ENCODE peak calls at places on chromosomes 4 and X, in seven cellular contexts. C, Z, M, Q, W, H and G are unnamed samples. For H3K27me3, the result is how much of the 10 kb centered on the place peaks cover.

GRCh38 chrX:68683580-68683979 is 36.1 kb downstream of the STARD8 start:
- DNase-seq in C (no peak), Z (no peak), M (no peak), Q (no peak), W (no peak), H (no peak), G (no peak)

GRCh38 chrX:113741744-113742143 is 842.1 kb upstream of the HTR2C start:
- DNase-seq in C (no peak), Z (no peak), M (no peak), Q (peak), W (no peak), H (no peak), G (no peak)

GRCh38 chr4:8769645-8770517 is 101.8 kb downstream of the HMX1 start:
- DNase-seq in C (no peak), Z (no peak), M (no peak), Q (no peak), W (peak), H (no peak), G (no peak)

GRCh38 chrX:10741003-10741402 is 120.6 kb upstream of the MID1 start:
- DNase-seq in C (no peak), Z (no peak), M (no peak), Q (no peak), W (no peak), H (no peak), G (no peak)

GRCh38 chr4:127145001-127145400 is 487.8 kb upstream of the INTU start:
- DNase-seq in C (no peak), Z (no peak), M (no peak), Q (no peak), W (no peak), H (no peak), G (no peak)

GRCh38 chr4:848803-849477 is 23.0 kb upstream of the CPLX1 start:
- DNase-seq in C (no peak), Z (no peak), M (no peak), Q (no peak), W (no peak), H (no peak), G (no peak)

GRCh38 chr4:85153221-85153620 is 186.7 kb upstream of the WDFY3 start:
- DNase-seq in C (no peak), Z (no peak), M (no peak), Q (no peak), W (no peak), H (no peak), G (no peak)

GRCh38 chr4:173879286-173879908 is 349.4 kb upstream of the HAND2 start:
- DNase-seq in C (no peak), Z (no peak), M (no peak), Q (no peak), W (no peak), H (no peak), G (no peak)

GRCh38 chrX:150438165-150438564 is 75.0 kb downstream of the MAMLD1 start:
- DNase-seq in C (no peak), Z (no peak), M (no peak), Q (no peak), W (no peak), H (no peak), G (no peak)

GRCh38 chrX:119468930-119469635 is 839 bp downstream of the SLC25A5 start:
- DNase-seq in C (peak), Z (peak), M (peak), Q (peak), W (peak), H (peak), G (peak)

GRCh38 chr4:98939892-98940298 is 11.0 kb upstream of the EIF4E start:
- DNase-seq in C (no peak), Z (no peak), M (no peak), Q (peak), W (no peak), H (no peak), G (peak)

GRCh38 chr4:114193625-114194399 is 214.4 kb upstream of the ARSJ start:
- DNase-seq in C (no peak), Z (no peak), M (no peak), Q (no peak), W (no peak), H (no peak), G (no peak)

GRCh38 chr4:76624271-76624681 is 189.2 kb downstream of the SHROOM3 start:
- DNase-seq in C (no peak), Z (no peak), M (no peak), Q (no peak), W (peak), H (no peak), G (no peak)

GRCh38 chr4:26826721-26827120 is 33.9 kb upstream of the STIM2 start:
- DNase-seq in C (peak), Z (no peak), M (no peak), Q (no peak), W (peak), H (no peak), G (no peak)

GRCh38 chr4:153257966-153258365 is 53.7 kb downstream of the TRIM2 start:
- DNase-seq in C (no peak), Z (no peak), M (no peak), Q (no peak), W (no peak), H (no peak), G (no peak)

GRCh38 chr4:29805871-29806480 is 914.2 kb upstream of the PCDH7 start:
- DNase-seq in C (no peak), Z (no peak), M (no peak), Q (no peak), W (no peak), H (no peak), G (no peak)

GRCh38 chrX:22122510-22122909 is 90.4 kb downstream of the PHEX start:
- DNase-seq in C (no peak), Z (no peak), M (no peak), Q (no peak), W (no peak), H (no peak), G (no peak)

GRCh38 chrX:151974336-151975227 is at the start of gene GABRE:
- DNase-seq in C (peak), Z (no peak), M (peak), Q (no peak), W (peak), H (no peak), G (no peak)

GRCh38 chr4:51880016-51880915 is 37.3 kb downstream of the DCUN1D4 start:
- DNase-seq in C (no peak), Z (no peak), M (no peak), Q (peak), W (no peak), H (no peak), G (no peak)

GRCh38 chr4:75195111-75195510 is 262.2 kb downstream of the PARM1 start:
- DNase-seq in C (no peak), Z (no peak), M (no peak), Q (no peak), W (no peak), H (no peak), G (no peak)

GRCh38 chrX:71636438-71637252 is 18.3 kb upstream of the CXCR3 start:
- DNase-seq in C (peak), Z (no peak), M (no peak), Q (no peak), W (no peak), H (no peak), G (peak)

GRCh38 chrX:20530319-20530979 is 263.7 kb upstream of the RPS6KA3 start:
- DNase-seq in C (peak), Z (peak), M (peak), Q (peak), W (peak), H (peak), G (peak)

GRCh38 chr4:81040175-81040659 is 9.7 kb downstream of the BMP3 start:
- DNase-seq in C (no peak), Z (no peak), M (no peak), Q (no peak), W (no peak), H (no peak), G (peak)

GRCh38 chr4:71784569-71785197 is 804 bp upstream of the GC start:
- DNase-seq in C (no peak), Z (no peak), M (no peak), Q (no peak), W (no peak), H (no peak), G (no peak)

GRCh38 chr4:71785957-71786356 is 2.1 kb upstream of the GC start:
- DNase-seq in C (no peak), Z (no peak), M (no peak), Q (no peak), W (no peak), H (no peak), G (no peak)

GRCh38 chr4:71783972-71784371 is at the start of gene GC:
- DNase-seq in C (no peak), Z (no peak), M (no peak), Q (no peak), W (no peak), H (no peak), G (no peak)
- H3K4me3 ChIP-seq in C (no peak), Z (no peak), M (no peak), Q (no peak), W (no peak), H (no peak), G (no peak)

DNA sequence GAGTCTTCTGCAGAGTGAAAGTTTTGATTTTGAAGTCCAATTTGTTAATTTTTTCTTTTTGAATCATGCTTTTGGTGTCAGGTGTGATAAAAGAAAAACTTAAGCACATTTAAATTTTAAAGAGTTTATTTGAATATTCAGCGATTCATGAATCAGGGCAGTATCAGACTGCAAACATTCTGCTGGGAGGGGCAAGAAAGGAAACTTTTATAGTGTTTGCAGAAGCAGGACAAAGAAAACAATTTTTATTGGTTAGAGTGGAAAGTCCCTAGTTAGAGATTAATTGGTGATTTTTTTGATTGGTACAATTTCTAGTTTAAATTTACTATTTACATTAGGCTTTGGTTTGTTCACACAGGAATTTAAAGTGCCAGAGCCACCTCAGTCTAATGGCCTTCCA is 1.5 kb upstream of the DIPK2B start:
- DNase-seq in C (no peak), Z (no peak), M (no peak), Q (no peak), W (no peak), H (no peak), G (no peak)
- H3K27ac ChIP-seq in C (no peak), Z (no peak), M (no peak), Q (no peak), W (peak), H (no peak), G (no peak)

GRCh38 chr4:143311924-143312323 is 24.8 kb upstream of the GAB1 start:
- DNase-seq in C (no peak), Z (no peak), M (no peak), Q (no peak), W (no peak), H (no peak), G (no peak)

GRCh38 chr4:143306788-143307187 is 29.9 kb upstream of the GAB1 start:
- DNase-seq in C (no peak), Z (no peak), M (no peak), Q (no peak), W (no peak), H (no peak), G (no peak)

GRCh38 chr4:143313527-143313926 is 23.1 kb upstream of the GAB1 start:
- DNase-seq in C (no peak), Z (no peak), M (no peak), Q (no peak), W (no peak), H (no peak), G (no peak)

GRCh38 chr4:143307536-143307935 is 29.1 kb upstream of the GAB1 start:
- DNase-seq in C (peak), Z (no peak), M (no peak), Q (no peak), W (no peak), H (no peak), G (no peak)

GRCh38 chr4:143308377-143308776 is 28.3 kb upstream of the GAB1 start:
- DNase-seq in C (no peak), Z (no peak), M (no peak), Q (no peak), W (no peak), H (no peak), G (no peak)
- H3K27me3 ChIP-seq in C (under half), Z (under half), M (under half), Q (under half), W (under half), H (under half), G (under half)

DNA sequence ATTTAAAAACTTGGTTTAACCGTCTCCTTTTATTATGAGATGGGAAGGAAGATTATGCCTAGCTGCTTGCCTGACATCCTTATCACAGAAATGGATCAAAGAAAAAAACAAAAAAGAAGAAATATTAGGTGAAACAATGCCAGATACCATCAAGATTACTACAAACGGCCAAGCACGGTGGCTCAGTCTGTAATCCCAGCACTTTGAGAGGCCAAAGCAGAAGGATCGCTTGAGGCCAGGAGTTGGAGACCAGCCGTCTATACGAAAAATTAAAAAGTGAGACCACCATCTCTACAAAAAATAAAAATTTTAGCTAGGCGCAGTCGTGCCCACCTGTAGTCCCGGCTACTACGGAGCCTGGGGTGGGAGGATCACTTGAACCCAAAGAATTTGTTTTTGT is 2.3 kb downstream of the FRYL start:
- DNase-seq in C (no peak), Z (no peak), M (no peak), Q (no peak), W (no peak), H (no peak), G (no peak)
- H3K4me3 ChIP-seq in C (peak), Z (peak), M (no peak), Q (no peak), W (peak), H (peak), G (no peak)

GRCh38 chrX:46200423-46200822 is 344.8 kb downstream of the ZNF674 start:
- DNase-seq in C (no peak), Z (no peak), M (no peak), Q (no peak), W (no peak), H (no peak), G (no peak)

GRCh38 chrX:46203115-46203514 is 342.1 kb downstream of the ZNF674 start:
- DNase-seq in C (no peak), Z (no peak), M (no peak), Q (no peak), W (no peak), H (no peak), G (no peak)

GRCh38 chrX:46208225-46208854 is 336.9 kb downstream of the ZNF674 start:
- DNase-seq in C (no peak), Z (no peak), M (no peak), Q (no peak), W (no peak), H (no peak), G (no peak)

GRCh38 chrX:46209037-46209436 is 336.2 kb downstream of the ZNF674 start:
- DNase-seq in C (no peak), Z (no peak), M (no peak), Q (no peak), W (no peak), H (no peak), G (no peak)

GRCh38 chrX:46204721-46205422 is 340.3 kb downstream of the ZNF674 start:
- DNase-seq in C (no peak), Z (no peak), M (no peak), Q (no peak), W (no peak), H (no peak), G (no peak)
- H3K27ac ChIP-seq in C (no peak), Z (no peak), M (no peak), Q (no peak), W (no peak), H (no peak), G (no peak)

GRCh38 chr4:2412534-2412884 is 5.9 kb downstream of the ZFYVE28 start:
- DNase-seq in C (peak), Z (peak), M (no peak), Q (no peak), W (no peak), H (no peak), G (peak)

GRCh38 chr4:2413821-2414610 is 4.4 kb downstream of the ZFYVE28 start:
- DNase-seq in C (peak), Z (no peak), M (no peak), Q (no peak), W (no peak), H (no peak), G (peak)

GRCh38 chr4:2409381-2409783 is 9.1 kb downstream of the ZFYVE28 start:
- DNase-seq in C (no peak), Z (no peak), M (no peak), Q (no peak), W (no peak), H (no peak), G (no peak)

GRCh38 chr4:2412885-2413716 is 5.3 kb downstream of the ZFYVE28 start:
- DNase-seq in C (peak), Z (peak), M (peak), Q (peak), W (peak), H (peak), G (peak)

DNA sequence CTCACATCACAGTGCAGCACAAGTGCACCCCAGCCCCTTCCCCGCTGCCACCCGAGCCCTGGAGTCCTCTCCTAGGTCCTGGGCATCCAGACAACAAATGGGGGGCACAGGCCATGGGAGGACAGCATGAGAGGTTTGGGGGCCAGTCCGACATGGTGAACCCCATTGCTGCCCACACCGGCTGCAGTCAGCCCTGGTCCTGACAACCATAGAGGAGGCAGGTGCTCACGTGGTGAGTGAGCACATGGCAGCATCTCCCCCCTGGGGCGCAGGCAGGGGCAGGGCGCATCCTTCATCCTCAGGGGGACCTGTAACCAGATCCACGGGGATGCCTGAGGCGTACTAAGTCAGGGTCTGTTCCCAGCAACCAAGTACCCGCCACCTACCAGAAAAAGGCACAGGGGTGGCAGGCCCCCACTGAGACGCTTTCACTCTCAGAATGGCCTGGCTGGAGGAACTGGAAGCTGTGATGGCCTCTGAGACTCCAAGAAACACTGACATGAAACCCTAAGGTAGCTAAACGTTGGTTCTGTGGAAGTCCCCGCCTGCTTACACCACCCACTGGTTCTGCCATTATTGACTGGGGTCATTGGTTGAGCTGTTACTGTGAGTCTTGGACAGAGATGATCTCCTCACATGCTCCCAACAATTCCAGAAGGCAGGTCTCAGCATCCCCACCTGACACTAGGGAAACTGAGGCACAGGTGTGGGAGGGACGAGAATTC is 6.5 kb downstream of the ZFYVE28 start:
- DNase-seq in C (no peak), Z (no peak), M (no peak), Q (no peak), W (no peak), H (no peak), G (no peak)
- H3K27me3 ChIP-seq in C (under half), Z (under half), M (under half), Q (under half), W (under half), H (under half), G (under half)

DNA sequence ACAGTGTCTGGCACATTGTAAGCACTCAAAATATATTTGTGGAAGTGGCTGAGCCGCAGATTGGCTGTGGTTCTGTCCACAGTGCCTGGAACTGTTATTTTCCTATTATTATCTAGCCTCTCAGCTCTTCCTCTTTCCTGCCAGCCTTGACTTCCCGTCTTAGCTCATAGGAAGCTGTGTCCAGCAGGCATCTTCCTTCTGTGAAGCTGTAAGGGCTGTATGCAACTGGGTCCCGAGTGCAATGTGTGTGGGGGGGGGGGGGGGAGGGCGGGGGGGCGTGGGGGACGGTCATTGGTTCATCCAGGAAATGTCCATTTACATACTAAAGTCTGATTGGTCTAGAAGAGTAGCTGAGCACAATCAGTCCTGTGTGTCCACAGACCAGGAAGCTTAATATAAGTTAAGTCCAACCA is 210.7 kb downstream of the PDGFRA start:
- DNase-seq in C (peak), Z (no peak), M (no peak), Q (no peak), W (peak), H (no peak), G (no peak)
- H3K4me3 ChIP-seq in C (no peak), Z (no peak), M (no peak), Q (no peak), W (peak), H (peak), G (no peak)

DNA sequence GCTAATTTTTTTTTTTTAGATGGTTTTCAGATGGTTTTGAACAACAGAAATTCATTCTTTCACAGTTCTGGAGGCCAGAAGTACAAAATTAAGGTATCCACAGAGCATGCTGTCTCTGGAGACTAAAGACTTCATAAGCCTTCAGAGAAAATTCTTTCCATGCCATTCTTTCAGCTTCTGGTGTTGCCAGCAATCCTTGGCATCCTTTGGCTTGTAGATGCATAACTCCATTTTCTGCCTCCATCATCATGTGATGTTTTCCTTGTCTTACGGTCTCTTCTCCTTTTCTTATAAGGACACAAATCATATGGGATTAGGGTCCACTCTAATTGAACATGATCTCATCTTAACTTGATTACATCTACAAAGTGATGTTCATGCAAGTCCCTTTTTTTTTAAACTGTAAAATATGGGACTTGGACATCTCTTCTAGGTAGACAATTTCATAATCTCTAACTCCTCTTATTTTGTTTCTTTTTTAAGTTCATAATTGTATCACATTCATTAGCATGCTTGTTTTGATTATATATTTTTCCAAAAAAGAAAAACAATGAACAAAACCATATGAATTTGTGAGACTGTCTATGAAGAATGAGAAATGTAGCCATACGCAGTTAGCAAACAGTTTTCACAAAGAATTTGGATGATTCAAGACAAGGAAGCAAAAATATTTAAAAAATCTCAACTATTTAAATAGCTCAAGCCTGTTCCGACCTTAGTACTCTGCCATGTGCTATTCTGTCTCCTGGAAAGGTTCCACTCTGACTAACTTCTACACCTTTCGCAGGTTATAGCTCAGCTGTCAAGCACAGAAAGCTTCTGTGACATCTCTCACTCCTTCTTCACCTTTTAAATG is 53.1 kb upstream of the GIMD1 start:
- DNase-seq in C (no peak), Z (no peak), M (no peak), Q (peak), W (no peak), H (no peak), G (no peak)
- H3K27ac ChIP-seq in C (no peak), Z (no peak), M (no peak), Q (no peak), W (no peak), H (no peak), G (no peak)